ENCODE peak calls at places on chromosomes 2 and 18, in seven cellular contexts. K, D, C, O, P, N and S are unnamed samples.

GRCh38 chr18:4264347-4264791 is 190.7 kb downstream of the DLGAP1 start:
- DNase-seq in K (no peak), N (no peak), C (no peak), D (no peak), P (no peak), O (no peak), S (no peak)

GRCh38 chr2:19609266-19609665 is 250.8 kb upstream of the OSR1 start:
- DNase-seq in C (no peak), D (peak), P (no peak), O (peak), K (no peak), N (no peak), S (no peak)

GRCh38 chr2:51782874-51783765 is 751.2 kb upstream of the NRXN1 start:
- DNase-seq in P (no peak), O (no peak), K (no peak), C (peak), N (no peak), D (no peak), S (no peak)

GRCh38 chr2:44652701-44653100 is 288.8 kb upstream of the SIX3 start:
- DNase-seq in O (no peak), P (no peak), K (no peak), C (no peak), D (no peak), N (no peak), S (peak)

GRCh38 chr2:54999182-54999581 is 51.1 kb downstream of the RTN4 start:
- DNase-seq in C (no peak), N (no peak), D (no peak), K (no peak), O (no peak), P (no peak), S (no peak)

GRCh38 chr2:160696061-160696452 is 202.4 kb upstream of the RBMS1 start:
- DNase-seq in N (no peak), K (no peak), D (no peak), P (no peak), O (no peak), C (no peak), S (no peak)

GRCh38 chr2:127829845-127830246 is 18.9 kb upstream of the WDR33 start:
- DNase-seq in N (peak), O (peak), D (no peak), K (no peak), P (peak), C (no peak), S (peak)

GRCh38 chr2:96987264-96987909 is 1.0 kb upstream of the FAM178B start:
- DNase-seq in O (no peak), K (no peak), C (no peak), N (no peak), P (no peak), D (no peak), S (no peak)

GRCh38 chr18:21112140-21112473 is 494 bp upstream of the ROCK1 start:
- DNase-seq in P (no peak), K (no peak), D (no peak), N (no peak), O (no peak), C (no peak), S (no peak)

GRCh38 chr2:144088863-144089262 is 431.1 kb downstream of the ZEB2 start:
- DNase-seq in D (no peak), C (no peak), O (no peak), P (no peak), N (no peak), K (no peak), S (no peak)

GRCh38 chr18:79516441-79516931 is 120.8 kb downstream of the NFATC1 start:
- DNase-seq in N (no peak), K (no peak), P (no peak), D (no peak), O (no peak), C (no peak), S (no peak)

GRCh38 chr2:233565685-233566140 is 869 bp downstream of the USP40 start:
- DNase-seq in C (no peak), N (no peak), K (no peak), P (no peak), D (no peak), O (no peak), S (no peak)
- H3K4me3 ChIP-seq in C (peak), N (peak), K (peak), P (peak), D (peak), O (peak), S (peak)

GRCh38 chr2:200317975-200318374 is 11.5 kb downstream of the SPATS2L start:
- DNase-seq in O (no peak), P (no peak), D (no peak), K (no peak), C (no peak), N (no peak), S (no peak)
- H3K4me2 ChIP-seq in O (no peak), P (no peak), D (peak), K (peak), C (no peak), N (no peak), S (peak)

DNA sequence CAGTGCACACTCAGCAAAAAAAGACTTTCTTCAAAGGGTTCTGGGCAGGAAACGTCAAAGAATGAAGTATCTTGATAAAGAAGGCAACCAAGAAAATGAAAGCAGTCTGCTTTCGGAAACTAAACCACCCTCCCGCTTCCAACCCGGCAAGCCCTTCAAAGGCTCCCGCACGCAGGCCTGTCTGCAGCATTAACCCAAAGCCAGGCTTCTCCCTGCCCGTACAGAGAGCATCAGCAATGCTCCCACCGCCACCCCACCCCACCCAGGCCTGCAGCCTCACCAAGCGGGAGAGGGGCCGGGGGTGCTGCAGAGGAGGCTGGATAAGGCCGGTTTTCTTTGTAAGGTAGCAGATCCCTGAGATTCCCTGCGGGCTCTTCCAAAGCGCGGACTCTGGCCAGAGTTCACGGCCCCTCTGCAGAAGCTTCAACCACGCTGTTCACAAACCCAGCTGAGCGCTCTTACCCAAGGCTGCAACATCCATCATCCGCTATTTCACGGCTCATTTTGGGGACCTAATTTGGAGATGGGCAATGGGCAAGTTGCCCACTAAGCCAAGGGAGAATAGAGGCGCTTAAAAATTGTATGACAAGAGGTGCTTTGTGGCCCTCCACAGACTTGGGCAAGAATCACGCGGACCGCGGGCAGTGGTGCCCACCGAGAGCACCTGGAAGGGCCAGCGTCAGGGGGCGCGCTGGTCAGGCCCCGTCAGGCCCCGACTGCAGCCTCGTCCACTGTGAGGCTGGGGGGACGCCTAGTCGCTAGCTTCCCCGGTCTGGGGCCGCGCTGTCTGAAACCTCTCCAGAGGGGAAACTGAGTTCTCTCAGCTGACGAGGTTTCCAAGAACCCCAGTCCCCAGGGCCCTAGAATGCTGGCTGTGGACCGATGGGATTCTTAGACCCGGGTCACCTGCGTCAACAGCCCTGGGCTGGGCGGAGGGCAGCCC is 225.4 kb upstream of the ID2 start:
- DNase-seq in K (no peak), O (no peak), N (no peak), D (no peak), C (no peak), P (no peak), S (peak)
- TF ChIP-seq REST in K (no peak), O (no peak), N (no peak), D (no peak), C (no peak), P (no peak), S (no peak)

GRCh38 chr2:675051-675450 is 2.2 kb downstream of the TMEM18 start:
- DNase-seq in O (no peak), K (no peak), D (no peak), C (no peak), N (no peak), P (no peak), S (no peak)
- H3K4me3 ChIP-seq in O (no peak), K (no peak), D (no peak), C (no peak), N (peak), P (no peak), S (no peak)

GRCh38 chr2:10380048-10380926 is 67.8 kb downstream of the ODC1 start:
- DNase-seq in N (no peak), K (no peak), P (no peak), O (no peak), C (no peak), D (no peak), S (no peak)

GRCh38 chr2:10377747-10378085 is 70.4 kb downstream of the ODC1 start:
- DNase-seq in O (no peak), P (no peak), K (no peak), D (no peak), C (no peak), N (no peak), S (no peak)

GRCh38 chr2:10377052-10377746 is 70.9 kb downstream of the ODC1 start:
- DNase-seq in K (no peak), D (no peak), C (no peak), O (no peak), N (no peak), P (no peak), S (no peak)

GRCh38 chr2:10375570-10376266 is 72.4 kb downstream of the ODC1 start:
- DNase-seq in P (no peak), N (no peak), K (no peak), D (no peak), O (no peak), C (no peak), S (no peak)

DNA sequence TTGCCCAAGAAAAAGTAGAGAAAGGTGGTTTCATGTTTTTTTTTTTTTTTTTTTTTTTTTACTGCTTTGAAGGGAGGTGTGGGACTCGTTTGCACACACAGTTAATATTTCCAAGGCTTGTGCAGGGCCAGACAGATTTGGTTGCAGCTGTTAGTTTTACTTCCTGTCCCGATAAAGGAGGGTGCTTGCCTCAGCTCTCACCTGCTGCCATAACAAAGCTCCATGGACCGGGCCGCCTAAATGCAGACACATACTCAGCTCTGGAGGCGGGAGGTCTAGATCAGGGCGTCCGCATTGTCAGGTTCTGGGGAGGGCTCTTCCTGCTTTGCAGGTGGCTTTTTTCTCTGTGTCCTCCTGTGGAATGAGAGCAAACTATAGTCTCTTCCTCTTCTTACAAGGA is 69.9 kb downstream of the ODC1 start:
- DNase-seq in N (peak), C (no peak), O (no peak), K (no peak), D (no peak), P (no peak), S (no peak)
- H3K4me2 ChIP-seq in N (peak), C (no peak), O (no peak), K (no peak), D (no peak), P (no peak), S (no peak)

GRCh38 chr2:11865378-11865777 is 118.9 kb downstream of the LPIN1 start:
- DNase-seq in O (no peak), C (no peak), N (no peak), K (no peak), D (no peak), P (no peak), S (no peak)

GRCh38 chr2:11866358-11867335 is 120.2 kb downstream of the LPIN1 start:
- DNase-seq in C (no peak), K (no peak), P (no peak), N (peak), D (no peak), O (no peak), S (no peak)

GRCh38 chr2:11863513-11864328 is 117.3 kb downstream of the LPIN1 start:
- DNase-seq in C (peak), O (peak), P (peak), K (peak), N (no peak), D (peak), S (peak)

GRCh38 chr2:11864724-11865123 is 118.3 kb downstream of the LPIN1 start:
- DNase-seq in P (no peak), K (no peak), C (no peak), D (no peak), N (no peak), O (no peak), S (no peak)

DNA sequence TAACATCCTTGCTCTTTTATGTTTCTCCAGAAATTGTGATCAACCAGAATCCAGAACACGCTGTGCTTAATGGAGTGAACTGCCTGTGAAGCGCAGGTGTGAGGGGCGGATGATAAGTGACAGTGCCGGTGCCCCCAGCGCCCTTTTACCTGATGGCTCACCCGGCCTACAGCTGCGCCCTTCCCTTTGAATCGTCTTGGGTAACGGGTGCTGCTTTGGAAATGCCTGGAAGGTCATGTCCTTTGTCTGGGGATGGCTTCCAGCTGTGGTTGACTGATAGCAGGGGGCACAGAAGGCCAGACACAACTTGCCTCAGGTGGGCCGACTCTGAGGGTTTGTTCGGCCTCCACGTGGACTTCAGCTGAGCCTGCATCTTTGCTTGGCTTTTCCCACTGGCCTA is 119.4 kb downstream of the LPIN1 start:
- DNase-seq in P (no peak), K (no peak), C (no peak), D (no peak), N (no peak), O (no peak), S (no peak)
- TF ChIP-seq REST in P (no peak), K (no peak), C (no peak), D (no peak), N (no peak), O (no peak), S (no peak)

GRCh38 chr18:8491516-8491915 is 117.7 kb upstream of the RAB12 start:
- DNase-seq in K (no peak), D (no peak), O (no peak), P (no peak), N (no peak), C (no peak), S (no peak)
- H3K4me3 ChIP-seq in K (no peak), D (no peak), O (no peak), P (no peak), N (no peak), C (no peak), S (no peak)

GRCh38 chr2:147715807-147716206 is 129.0 kb upstream of the ACVR2A start:
- DNase-seq in N (peak), D (no peak), P (no peak), O (no peak), C (no peak), K (no peak), S (no peak)

GRCh38 chr2:147712051-147712450 is 132.8 kb upstream of the ACVR2A start:
- DNase-seq in C (no peak), D (no peak), P (no peak), O (no peak), K (no peak), N (no peak), S (no peak)

GRCh38 chr2:147713349-147713748 is 131.5 kb upstream of the ACVR2A start:
- DNase-seq in C (no peak), D (no peak), O (no peak), N (no peak), K (no peak), P (no peak), S (no peak)

GRCh38 chr2:147716906-147717305 is 127.9 kb upstream of the ACVR2A start:
- DNase-seq in D (no peak), N (no peak), P (no peak), K (no peak), O (no peak), C (no peak), S (no peak)

DNA sequence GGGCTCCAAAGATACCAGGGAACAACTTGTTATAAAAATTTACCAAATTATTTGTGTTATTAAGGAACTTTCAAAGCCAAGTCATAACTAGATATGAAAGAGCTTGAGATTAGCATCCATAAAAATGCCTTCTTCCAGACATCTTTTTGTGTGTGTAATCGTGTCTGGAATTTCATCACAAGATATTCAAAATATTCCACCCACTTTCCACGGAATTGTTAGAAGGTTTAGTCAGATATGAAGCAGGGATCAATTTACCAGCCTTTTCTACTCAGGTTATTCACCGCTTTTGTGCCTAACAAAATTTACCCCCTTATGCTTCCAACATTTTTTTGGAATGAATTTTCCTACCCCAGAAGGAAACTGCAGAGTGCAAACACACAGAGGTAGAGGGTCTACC is 130.2 kb upstream of the ACVR2A start:
- DNase-seq in C (no peak), O (no peak), P (no peak), K (no peak), N (no peak), D (no peak), S (no peak)
- H3K4me2 ChIP-seq in C (no peak), O (no peak), P (no peak), K (no peak), N (no peak), D (no peak), S (no peak)